ENCODE peak calls at places on chromosomes 2 and 18, in seven cellular contexts. U is endothelial cell, S is neural progenitor cell, Z is fibroblast of lung, N is AG10803, J is IMR-90, V is AG04450. A is an unnamed sample.

GRCh38 chr2:167017021-167017420 is 128.7 kb downstream of the XIRP2 start:
- DNase-seq in U (no peak), S (no peak), Z (no peak), N (no peak), J (peak; percentile 5), V (no peak), A (no peak)

GRCh38 chr2:239600650-239601049 is 199.8 kb upstream of the HDAC4 start:
- DNase-seq in U (no peak), S (no peak), Z (no peak), N (no peak), J (no peak), V (no peak), A (no peak)

GRCh38 chr2:26692814-26693286 is 328 bp downstream of the KCNK3 start:
- DNase-seq in U (peak; percentile 22), S (no peak), Z (peak; percentile 21), N (peak; percentile 30), J (peak; percentile 33), V (no peak), A (no peak)

GRCh38 chr2:187576906-187577305 is 22.7 kb upstream of the TFPI start:
- DNase-seq in U (no peak), S (peak; percentile 36), Z (no peak), N (no peak), J (peak; percentile 27), V (no peak), A (no peak)

GRCh38 chr2:144325086-144325485 is 194.8 kb downstream of the ZEB2 start:
- DNase-seq in U (no peak), S (no peak), Z (no peak), N (no peak), J (no peak), V (no peak), A (no peak)

GRCh38 chr2:9336209-9336533 is 87.2 kb downstream of the ITGB1BP1 start:
- DNase-seq in U (no peak), S (no peak), Z (peak; percentile 57), N (no peak), J (peak; percentile 60), V (no peak), A (no peak)

GRCh38 chr2:42063383-42064171 is 15.8 kb downstream of the PKDCC start:
- DNase-seq in U (no peak), S (no peak), Z (peak; percentile 94), N (peak; percentile 93), J (peak; percentile 91), V (peak; percentile 54), A (no peak)

GRCh38 chr18:77061946-77062517 is 70.6 kb downstream of the MBP start:
- DNase-seq in U (no peak), S (peak; percentile 57), Z (no peak), N (no peak), J (no peak), V (no peak), A (no peak)

GRCh38 chr18:8654482-8655451 is 45.5 kb downstream of the RAB12 start:
- DNase-seq in U (no peak), S (no peak), Z (peak; percentile 57), N (peak; percentile 28), J (peak; percentile 34), V (no peak), A (no peak)

GRCh38 chr2:96092580-96092877 is 23.8 kb downstream of the ADRA2B start:
- DNase-seq in U (no peak), S (no peak), Z (no peak), N (no peak), J (no peak), V (no peak), A (no peak)

GRCh38 chr2:160388464-160389263 is 104.9 kb downstream of the RBMS1 start:
- DNase-seq in U (no peak), S (peak; percentile 48), Z (no peak), N (peak; percentile 61), J (no peak), V (no peak), A (no peak)

GRCh38 chr2:180180511-180180910 is 173.4 kb upstream of the CWC22 start:
- DNase-seq in U (no peak), S (no peak), Z (no peak), N (no peak), J (no peak), V (no peak), A (no peak)

GRCh38 chr18:22238036-22238435 is 68.6 kb downstream of the GATA6 start:
- DNase-seq in U (no peak), S (no peak), Z (no peak), N (no peak), J (no peak), V (no peak), A (no peak)

GRCh38 chr2:127953849-127954248 is 68.1 kb upstream of the AMMECR1L start:
- DNase-seq in U (no peak), S (no peak), Z (peak; percentile 57), N (peak; percentile 4), J (peak; percentile 23), V (no peak), A (no peak)

GRCh38 chr18:77063256-77063655 is 69.3 kb downstream of the MBP start:
- DNase-seq in U (no peak), S (no peak), Z (peak; percentile 34), N (no peak), J (peak; percentile 67), V (no peak), A (no peak)

GRCh38 chr2:174334781-174335604 is at the start of gene SP9:
- DNase-seq in U (peak; percentile 68), S (peak; percentile 95), Z (peak; percentile 50), N (peak; percentile 78), J (peak; percentile 46), V (no peak), A (peak; percentile 83)

GRCh38 chr2:174335605-174336402 is 1.1 kb downstream of the SP9 start:
- DNase-seq in U (peak; percentile 48), S (peak; percentile 82), Z (no peak), N (peak; percentile 36), J (no peak), V (no peak), A (peak; percentile 65)

GRCh38 chr2:174337337-174338154 is 2.8 kb downstream of the SP9 start:
- DNase-seq in U (peak; percentile 59), S (peak; percentile 85), Z (peak; percentile 37), N (peak; percentile 50), J (no peak), V (no peak), A (peak; percentile 61)

GRCh38 chr2:174338155-174338495 is 3.4 kb downstream of the SP9 start:
- DNase-seq in U (no peak), S (no peak), Z (peak; percentile 41), N (no peak), J (no peak), V (no peak), A (no peak)

GRCh38 chr2:174336403-174337336 is 1.9 kb downstream of the SP9 start:
- DNase-seq in U (peak; percentile 67), S (peak; percentile 92), Z (no peak), N (no peak), J (no peak), V (no peak), A (peak; percentile 67)
- TF ChIP-seq CTCF in U (no peak), S (peak; percentile 49), Z (no peak), N (no peak), J (peak; percentile 9), V (no peak), A (no peak)

DNA sequence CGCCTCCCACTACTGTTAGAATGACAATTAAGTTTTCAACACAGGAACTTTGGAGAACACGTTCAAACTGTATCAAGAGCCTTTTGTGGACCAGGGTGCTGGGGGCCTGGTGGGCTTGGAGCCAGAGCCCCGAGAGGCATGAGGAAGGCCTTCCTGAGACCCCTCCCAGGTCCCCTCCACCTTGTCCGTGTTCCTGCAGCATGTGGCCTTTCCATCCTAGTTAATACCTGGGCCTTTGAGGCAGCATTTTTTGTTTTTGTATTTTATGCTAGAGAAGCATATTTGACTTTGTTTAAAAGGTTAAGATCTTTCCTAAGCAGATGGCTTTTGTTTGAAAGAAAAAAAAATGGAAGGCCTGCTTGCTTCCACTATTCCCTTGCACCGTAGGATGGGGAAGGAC is 68.0 kb downstream of the INPP4A start:
- DNase-seq in U (no peak), S (no peak), Z (no peak), N (no peak), J (no peak), V (no peak), A (no peak)
- TF ChIP-seq CTCF in U (no peak), S (no peak), Z (no peak), N (no peak), J (no peak), V (no peak), A (no peak)

GRCh38 chr2:64262816-64263215 is 118.6 kb upstream of the PELI1 start:
- DNase-seq in U (no peak), S (no peak), Z (no peak), N (no peak), J (no peak), V (no peak), A (no peak)

GRCh38 chr2:64273524-64274398 is 129.5 kb upstream of the PELI1 start:
- DNase-seq in U (peak; percentile 23), S (no peak), Z (peak; percentile 70), N (peak; percentile 94), J (peak; percentile 89), V (peak; percentile 33), A (no peak)

GRCh38 chr2:64263315-64263714 is 119.1 kb upstream of the PELI1 start:
- DNase-seq in U (no peak), S (no peak), Z (peak; percentile 85), N (peak; percentile 93), J (peak; percentile 88), V (peak; percentile 56), A (no peak)

GRCh38 chr2:64267699-64268098 is 123.5 kb upstream of the PELI1 start:
- DNase-seq in U (no peak), S (peak; percentile 19), Z (no peak), N (peak; percentile 64), J (no peak), V (no peak), A (no peak)

DNA sequence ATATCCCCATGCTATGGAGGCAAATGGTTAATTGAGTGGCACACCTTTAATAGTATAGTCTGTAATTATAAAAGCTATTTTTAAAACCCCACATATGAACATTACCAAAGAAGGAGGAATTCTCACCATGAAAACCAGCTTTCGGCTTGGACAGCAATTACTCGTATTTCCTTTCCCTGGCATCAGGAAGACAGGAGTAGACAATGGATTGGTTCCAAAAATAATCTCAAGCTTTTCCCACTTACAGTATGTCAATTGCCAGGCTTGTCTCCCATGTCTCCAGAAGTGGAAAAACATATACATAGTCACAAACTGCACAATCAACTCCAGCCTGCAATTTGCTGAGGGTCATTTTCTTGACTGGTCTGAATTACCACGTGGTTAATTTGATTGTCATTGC is 124.1 kb upstream of the PELI1 start:
- DNase-seq in U (no peak), S (no peak), Z (no peak), N (no peak), J (no peak), V (no peak), A (no peak)
- TF ChIP-seq CTCF in U (no peak), S (no peak), Z (no peak), N (no peak), J (no peak), V (no peak), A (no peak)

DNA sequence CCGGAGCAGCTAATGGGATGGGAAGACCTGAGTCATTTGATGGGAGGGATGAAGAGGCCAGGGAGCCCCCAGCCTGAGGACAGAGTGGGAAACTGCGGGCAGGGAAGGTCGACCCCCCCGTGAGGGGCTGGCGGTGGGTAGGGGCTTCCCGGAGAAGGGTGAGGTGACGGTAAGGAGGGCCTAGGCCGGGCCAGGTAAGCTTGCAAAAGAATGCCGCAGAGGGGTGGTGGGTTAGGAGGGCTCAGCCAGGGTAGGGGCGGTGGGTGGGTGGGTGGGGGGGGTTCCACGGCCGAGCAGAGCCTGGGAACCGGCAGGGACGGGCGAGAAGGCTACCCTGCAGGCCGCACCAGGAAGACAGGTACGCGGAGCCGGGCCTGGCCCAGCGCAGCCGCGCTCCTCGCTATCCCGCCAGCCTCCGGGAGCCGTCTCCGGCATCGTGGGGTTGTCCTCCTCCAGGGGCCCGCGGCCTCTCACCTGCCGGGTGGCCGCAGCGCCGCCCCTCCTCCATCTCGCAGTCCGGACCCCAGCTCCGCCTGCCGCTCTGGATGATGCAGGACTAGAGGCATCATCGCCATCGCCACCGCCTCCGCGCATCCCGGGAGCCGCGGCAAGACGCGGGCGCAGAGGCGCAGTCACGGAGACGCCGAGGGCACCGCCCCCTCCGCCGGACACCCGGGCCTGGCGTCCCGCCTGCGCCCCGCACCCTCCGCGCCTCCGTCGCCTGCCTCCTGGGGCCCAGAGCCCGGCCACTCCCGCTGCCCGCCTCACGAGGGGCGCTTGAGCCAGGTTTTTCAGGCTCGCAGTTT is at the start of gene GPR75:
- DNase-seq in U (peak; percentile 28), S (peak; percentile 15), Z (peak; percentile 21), N (peak; percentile 16), J (peak; percentile 17), V (no peak), A (peak; percentile 6)
- TF ChIP-seq CTCF in U (no peak), S (no peak), Z (no peak), N (no peak), J (no peak), V (no peak), A (no peak)

A was measured in nephron progenitor cell.